ENCODE peak calls at places on chromosome 11, in eight cellular contexts. N, S, B, X, E, R, G and I are unnamed samples.

GRCh38 chr11:117604349-117604995 is 192.5 kb downstream of the DSCAML1 start:
- DNase-seq in N (no peak), S (no peak), B (no peak), X (no peak), E (no peak), R (peak; percentile 14), G (peak; percentile 55), I (no peak)

GRCh38 chr11:118224512-118225180 is at the start of gene JAML:
- DNase-seq in N (no peak), S (no peak), B (no peak), X (no peak), E (peak; percentile 68), R (peak; percentile 38), G (no peak), I (no peak)

GRCh38 chr11:44747339-44747738 is 20.6 kb downstream of the TSPAN18 start:
- DNase-seq in N (no peak), S (no peak), B (peak; percentile 61), X (peak; percentile 6), E (no peak), R (no peak), G (no peak), I (no peak)

GRCh38 chr11:35146074-35146521 is 7.1 kb downstream of the CD44 start:
- DNase-seq in N (no peak), S (no peak), B (no peak), X (no peak), E (peak; percentile 67), R (no peak), G (no peak), I (no peak)

GRCh38 chr11:6667733-6668374 is 12.2 kb upstream of the DCHS1 start:
- DNase-seq in N (peak; percentile 58), S (no peak), B (no peak), X (peak; percentile 47), E (peak; percentile 33), R (peak; percentile 13), G (no peak), I (peak; percentile 58)

GRCh38 chr11:122100222-122101080 is 15.6 kb downstream of the BLID start:
- DNase-seq in N (peak; percentile 80), S (no peak), B (peak; percentile 75), X (peak; percentile 72), E (no peak), R (peak; percentile 49), G (peak; percentile 88), I (peak; percentile 76)

GRCh38 chr11:134432776-134433175 is 20.7 kb upstream of the B3GAT1 start:
- DNase-seq in N (no peak), S (no peak), B (no peak), X (no peak), E (no peak), R (no peak), G (no peak), I (no peak)

GRCh38 chr11:71947498-71947897 is 18.7 kb downstream of the RNF121 start:
- DNase-seq in N (no peak), S (no peak), B (no peak), X (no peak), E (no peak), R (no peak), G (no peak), I (peak; percentile 24)

GRCh38 chr11:70921804-70922203 is 330.6 kb downstream of the SHANK2 start:
- DNase-seq in N (no peak), S (no peak), B (no peak), X (no peak), E (no peak), R (no peak), G (no peak), I (no peak)

GRCh38 chr11:110049501-110050200 is 43.5 kb upstream of the ZC3H12C start:
- DNase-seq in N (no peak), S (no peak), B (no peak), X (no peak), E (no peak), R (no peak), G (no peak), I (no peak)

GRCh38 chr11:72954860-72955259 is 140.6 kb downstream of the ATG16L2 start:
- DNase-seq in N (no peak), S (no peak), B (no peak), X (no peak), E (no peak), R (no peak), G (no peak), I (no peak)

GRCh38 chr11:19953909-19954308 is 206.4 kb downstream of the DBX1 start:
- DNase-seq in N (peak; percentile 79), S (no peak), B (no peak), X (peak; percentile 87), E (no peak), R (peak; percentile 62), G (no peak), I (peak; percentile 73)

GRCh38 chr11:8025123-8025522 is 38.0 kb downstream of the EIF3F start:
- DNase-seq in N (no peak), S (no peak), B (no peak), X (peak; percentile 18), E (no peak), R (no peak), G (no peak), I (no peak)

GRCh38 chr11:115264278-115264677 is 239.9 kb downstream of the CADM1 start:
- DNase-seq in N (no peak), S (no peak), B (no peak), X (no peak), E (no peak), R (no peak), G (no peak), I (no peak)

GRCh38 chr11:75308986-75309385 is 42.5 kb downstream of the ARRB1 start:
- DNase-seq in N (no peak), S (no peak), B (no peak), X (no peak), E (no peak), R (no peak), G (no peak), I (no peak)

GRCh38 chr11:22807855-22808558 is 21.6 kb downstream of the SVIP start:
- DNase-seq in N (peak; percentile 79), S (no peak), B (no peak), X (no peak), E (no peak), R (no peak), G (no peak), I (no peak)

GRCh38 chr11:17077240-17077519 is 287 bp downstream of the RPS13 start:
- DNase-seq in N (no peak), S (no peak), B (no peak), X (peak; percentile 6), E (no peak), R (no peak), G (no peak), I (no peak)

GRCh38 chr11:66136752-66137123 is 66.7 kb downstream of the PACS1 start:
- DNase-seq in N (peak; percentile 70), S (no peak), B (no peak), X (peak; percentile 7), E (no peak), R (no peak), G (no peak), I (peak; percentile 91)

DNA sequence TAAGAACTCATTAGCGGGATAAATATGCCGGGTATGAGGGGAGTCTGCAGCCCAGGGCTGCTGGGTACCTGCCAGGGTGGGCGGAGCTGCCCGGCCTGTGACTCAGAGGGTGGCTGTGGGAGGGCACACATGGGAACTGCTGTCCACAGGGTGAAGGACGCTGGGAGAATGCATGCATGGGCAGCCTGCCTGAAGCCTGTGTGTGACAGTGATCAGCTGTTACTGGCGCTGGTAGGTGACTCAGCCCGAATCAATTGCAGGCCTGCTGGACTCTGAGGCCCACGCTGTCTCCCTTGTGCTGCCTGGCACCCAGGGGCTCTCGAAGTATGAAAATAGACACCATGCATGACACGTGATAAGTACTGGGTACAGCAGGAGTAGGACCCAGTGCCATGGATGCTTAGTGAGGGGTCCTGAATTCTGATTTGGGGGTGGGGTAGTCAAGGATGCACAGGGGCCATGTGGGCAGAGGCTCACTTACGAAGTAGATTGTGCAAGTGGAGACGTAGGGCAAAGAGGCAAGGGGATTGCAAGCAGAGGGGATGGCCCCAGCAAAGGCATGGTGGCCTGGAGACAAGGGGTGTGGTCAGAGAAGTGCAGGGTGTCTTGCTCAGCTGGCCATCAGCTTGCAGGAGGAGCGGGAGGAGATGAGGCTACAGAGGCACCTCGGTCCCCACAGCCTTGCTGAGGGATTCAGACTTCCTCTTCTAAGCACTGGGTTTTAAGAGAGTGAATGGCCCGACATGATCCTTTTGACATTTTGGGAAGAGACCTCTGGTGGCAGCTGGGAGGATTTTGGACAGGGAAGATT is 36.5 kb downstream of the GRIK4 start:
- DNase-seq in N (peak; percentile 94), S (no peak), B (peak; percentile 87), X (peak; percentile 98), E (no peak), R (peak; percentile 98), G (peak; percentile 87), I (peak; percentile 92)
- TF ChIP-seq CTCF in N (peak; percentile 9), S (no peak), B (peak; percentile 29), X (peak; percentile 47), E (no peak), R (no peak), G (no peak), I (no peak)

DNA sequence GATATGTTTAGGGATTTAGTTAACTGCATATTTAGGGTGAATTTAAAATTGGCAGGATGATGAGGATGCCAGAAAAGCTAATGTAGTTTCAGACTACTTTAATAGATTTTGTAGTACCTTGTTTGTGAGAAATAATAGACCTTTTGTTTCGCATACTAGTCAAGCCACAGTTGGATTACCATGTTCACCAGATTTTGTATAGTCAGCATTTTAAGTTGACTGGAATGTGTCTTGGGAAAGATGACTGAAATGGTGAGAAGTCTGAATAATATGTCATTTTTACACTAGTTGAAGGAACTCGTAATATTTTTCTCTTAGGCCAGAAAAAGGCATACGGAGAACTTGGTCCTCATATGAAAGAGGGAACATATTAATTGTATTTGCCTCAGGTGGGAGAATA is 23.4 kb downstream of the ATM start:
- DNase-seq in N (no peak), S (no peak), B (no peak), X (no peak), E (no peak), R (no peak), G (no peak), I (no peak)
- TF ChIP-seq CTCF in N (no peak), S (no peak), B (no peak), X (no peak), E (no peak), R (no peak), G (no peak), I (no peak)

GRCh38 chr11:13276852-13277718 is 505 bp upstream of the BMAL1 start:
- DNase-seq in N (peak; percentile 98), S (peak; percentile 98), B (peak; percentile 98), X (peak; percentile 98), E (peak; percentile 95), R (peak; percentile 98), G (peak; percentile 99), I (peak; percentile 98)
- TF ChIP-seq CTCF in N (no peak), S (no peak), B (no peak), X (peak; percentile 4), E (no peak), R (peak; percentile 5), G (no peak), I (no peak)

DNA sequence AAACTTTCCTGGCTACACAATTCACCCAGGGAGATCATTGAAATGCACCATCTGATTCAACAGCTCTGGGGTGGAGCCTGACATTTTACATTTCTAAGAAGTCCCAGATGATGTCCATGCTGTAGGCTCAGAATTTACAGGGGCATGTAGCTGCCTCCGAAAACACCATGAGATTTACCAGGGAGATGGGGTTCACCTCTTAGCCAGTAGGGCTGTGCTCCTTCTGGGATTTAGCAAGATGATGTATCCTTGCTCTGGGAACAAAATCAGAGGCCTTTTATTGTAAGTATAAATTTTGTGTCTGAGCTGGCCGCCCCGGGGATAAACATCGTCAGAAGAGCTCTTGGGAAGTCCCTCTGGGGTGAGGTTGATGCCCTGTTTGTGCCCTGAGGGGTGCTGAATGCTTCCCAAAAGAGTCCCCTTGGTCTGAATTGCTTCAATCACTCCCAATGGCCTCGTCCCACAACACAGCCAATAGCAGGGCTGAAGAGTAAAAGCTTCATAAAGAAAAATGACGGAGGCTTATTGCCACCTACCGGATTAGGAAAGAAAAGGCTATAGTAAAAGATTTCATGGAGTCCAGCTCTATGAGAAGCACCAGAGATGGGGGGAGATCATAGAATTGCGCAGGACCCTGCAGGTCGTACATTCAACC is 33.4 kb upstream of the API5 start:
- DNase-seq in N (peak; percentile 52), S (no peak), B (no peak), X (no peak), E (no peak), R (no peak), G (no peak), I (peak; percentile 13)
- TF ChIP-seq CTCF in N (peak; percentile 45), S (peak; percentile 39), B (no peak), X (peak; percentile 48), E (no peak), R (peak; percentile 47), G (no peak), I (peak; percentile 32)